ENCODE peak calls at places on chromosomes 3 and 15, in six cellular contexts. X is NCI-H2081; Q is AG09319; D is stimulated activated CD4-positive, alpha-beta T cell treated with anti-CD3 and anti-CD28 coated beads, Interleukin-12 subunit alpha, Interleukin-12 subunit beta, amount 100 ng/mL, for 48 hours; S is HuH-7.5; J is NCI-H774. M is an unnamed sample.

GRCh38 chr3:130897316-130897715 is 3.4 kb downstream of the ATP2C1 start:
- DNase-seq in X (no peak), Q (no peak), D (no peak), S (no peak), J (no peak), M (no peak)

GRCh38 chr15:80982839-80983238 is 6.8 kb downstream of the MESD start:
- DNase-seq in X (no peak), Q (no peak), D (no peak), S (no peak), J (no peak), M (no peak)

GRCh38 chr15:45522179-45522930 is at the start of gene SLC30A4:
- DNase-seq in X (peak), Q (peak), D (peak), S (peak), J (peak), M (peak)

GRCh38 chr15:89556413-89557262 is 18.6 kb upstream of the TICRR start:
- DNase-seq in X (peak), Q (peak), D (peak), S (peak), J (peak), M (peak)

GRCh38 chr15:83283813-83284562 is 476 bp downstream of the BNC1 start:
- DNase-seq in X (no peak), Q (no peak), D (no peak), S (no peak), J (no peak), M (no peak)

GRCh38 chr3:129525341-129525968 is 3.0 kb upstream of the RHO start:
- DNase-seq in X (no peak), Q (no peak), D (no peak), S (no peak), J (no peak), M (no peak)

GRCh38 chr3:7504886-7505775 is 644.2 kb downstream of the GRM7 start:
- DNase-seq in X (no peak), Q (no peak), D (no peak), S (no peak), J (no peak), M (peak)

GRCh38 chr3:56467801-56468183 is 475 bp downstream of the ERC2 start:
- DNase-seq in X (peak), Q (no peak), D (no peak), S (no peak), J (no peak), M (no peak)

GRCh38 chr3:196754215-196754937 is 14.7 kb downstream of the PAK2 start:
- DNase-seq in X (no peak), Q (no peak), D (no peak), S (peak), J (no peak), M (peak)

GRCh38 chr3:71511037-71511436 is 72.5 kb downstream of the FOXP1 start:
- DNase-seq in X (no peak), Q (no peak), D (no peak), S (no peak), J (no peak), M (no peak)

GRCh38 chr15:66881173-66881905 is 179.3 kb downstream of the SMAD6 start:
- DNase-seq in X (no peak), Q (no peak), D (no peak), S (no peak), J (no peak), M (no peak)

GRCh38 chr15:62783303-62783957 is 259.1 kb upstream of the TPM1 start:
- DNase-seq in X (no peak), Q (peak), D (no peak), S (no peak), J (no peak), M (no peak)

GRCh38 chr3:106482436-106482835 is 613.6 kb upstream of the CBLB start:
- DNase-seq in X (no peak), Q (no peak), D (no peak), S (no peak), J (no peak), M (no peak)

GRCh38 chr3:3853584-3853983 is 54.4 kb downstream of the LRRN1 start:
- DNase-seq in X (no peak), Q (no peak), D (no peak), S (no peak), J (no peak), M (no peak)

GRCh38 chr15:63371297-63371918 is 10.2 kb downstream of the CA12 start:
- DNase-seq in X (no peak), Q (peak), D (no peak), S (no peak), J (no peak), M (no peak)

GRCh38 chr15:82540984-82541431 is 751 bp upstream of the RPS17 start:
- DNase-seq in X (no peak), Q (no peak), D (no peak), S (peak), J (no peak), M (peak)

GRCh38 chr3:2110597-2111117 is 12.0 kb downstream of the CNTN4 start:
- DNase-seq in X (no peak), Q (no peak), D (no peak), S (no peak), J (no peak), M (no peak)

GRCh38 chr3:13548696-13549512 is at the start of gene FBLN2:
- DNase-seq in X (no peak), Q (no peak), D (no peak), S (no peak), J (no peak), M (no peak)

GRCh38 chr15:43492673-43493601 is at the start of gene TP53BP1:
- DNase-seq in X (peak), Q (peak), D (peak), S (peak), J (peak), M (peak)

GRCh38 chr3:129855454-129856419 is 37.8 kb downstream of the TMCC1 start:
- DNase-seq in X (no peak), Q (no peak), D (no peak), S (no peak), J (no peak), M (no peak)

GRCh38 chr15:31034152-31034551 is 42.7 kb upstream of the MTMR10 start:
- DNase-seq in X (peak), Q (no peak), D (no peak), S (no peak), J (no peak), M (no peak)

GRCh38 chr3:68436619-68437411 is 495.5 kb downstream of the TAFA4 start:
- DNase-seq in X (no peak), Q (no peak), D (no peak), S (no peak), J (no peak), M (peak)

M was measured in small intestine.